ENCODE peak calls at places on chromosomes 2 and 18, in seven cellular contexts. O, E, C, W, Q, F and B are unnamed samples.

GRCh38 chr2:63044360-63045327 is 6.0 kb upstream of the OTX1 start:
- DNase-seq in O (no peak), E (no peak), C (no peak), W (no peak), Q (no peak), F (no peak), B (no peak)

GRCh38 chr2:43106767-43107527 is 119.5 kb downstream of the ZFP36L2 start:
- DNase-seq in O (no peak), E (peak), C (no peak), W (no peak), Q (no peak), F (no peak), B (no peak)

GRCh38 chr18:3186678-3187658 is 32.8 kb downstream of the MYOM1 start:
- DNase-seq in O (no peak), E (no peak), C (no peak), W (no peak), Q (no peak), F (no peak), B (no peak)

GRCh38 chr2:73069041-73069854 is 2.3 kb downstream of the SFXN5 start:
- DNase-seq in O (no peak), E (peak), C (no peak), W (no peak), Q (peak), F (no peak), B (no peak)

GRCh38 chr2:126662623-126663022 is 6.7 kb downstream of the GYPC start:
- DNase-seq in O (no peak), E (no peak), C (no peak), W (no peak), Q (peak), F (no peak), B (no peak)

GRCh38 chr18:24126155-24126947 is 12.5 kb upstream of the CABYR start:
- DNase-seq in O (no peak), E (no peak), C (no peak), W (no peak), Q (no peak), F (no peak), B (no peak)

GRCh38 chr2:120914839-120915521 is 179.3 kb downstream of the GLI2 start:
- DNase-seq in O (no peak), E (no peak), C (no peak), W (peak), Q (peak), F (no peak), B (no peak)

GRCh38 chr2:43196773-43197567 is 29.4 kb downstream of the ZFP36L2 start:
- DNase-seq in O (no peak), E (peak), C (no peak), W (no peak), Q (no peak), F (peak), B (no peak)

GRCh38 chr2:152620218-152620617 is 97.0 kb downstream of the PRPF40A start:
- DNase-seq in O (no peak), E (no peak), C (no peak), W (no peak), Q (no peak), F (no peak), B (no peak)

GRCh38 chr2:195672674-195673073 is 15.6 kb downstream of the SLC39A10 start:
- DNase-seq in O (no peak), E (no peak), C (no peak), W (no peak), Q (no peak), F (no peak), B (no peak)

GRCh38 chr2:152617464-152618187 is 99.6 kb downstream of the PRPF40A start:
- DNase-seq in O (no peak), E (no peak), C (no peak), W (no peak), Q (no peak), F (no peak), B (no peak)

GRCh38 chr2:13003500-13003899 is 286.8 kb downstream of the TRIB2 start:
- DNase-seq in O (no peak), E (no peak), C (no peak), W (peak), Q (peak), F (no peak), B (no peak)

GRCh38 chr2:100422320-100422719 is 4.9 kb upstream of the CHST10 start:
- DNase-seq in O (no peak), E (peak), C (no peak), W (peak), Q (peak), F (no peak), B (no peak)

GRCh38 chr2:189442468-189442867 is 1.2 kb downstream of the WDR75 start:
- DNase-seq in O (no peak), E (no peak), C (no peak), W (no peak), Q (no peak), F (peak), B (no peak)

GRCh38 chr2:147543056-147543455 is 301.8 kb upstream of the ACVR2A start:
- DNase-seq in O (no peak), E (no peak), C (no peak), W (no peak), Q (no peak), F (no peak), B (no peak)

GRCh38 chr18:25830787-25831186 is 259.6 kb downstream of the SS18 start:
- DNase-seq in O (no peak), E (no peak), C (no peak), W (peak), Q (peak), F (no peak), B (no peak)

GRCh38 chr2:144498215-144498614 is 21.7 kb downstream of the ZEB2 start:
- DNase-seq in O (no peak), E (peak), C (no peak), W (no peak), Q (no peak), F (no peak), B (no peak)

GRCh38 chr2:241157841-241158545 is 7.7 kb downstream of the PPP1R7 start:
- DNase-seq in O (no peak), E (no peak), C (no peak), W (peak), Q (peak), F (no peak), B (no peak)

GRCh38 chr2:64524604-64525322 is 635 bp downstream of the AFTPH start:
- DNase-seq in O (peak), E (peak), C (peak), W (no peak), Q (peak), F (peak), B (no peak)

GRCh38 chr18:42048150-42048549 is 93.1 kb downstream of the PIK3C3 start:
- DNase-seq in O (no peak), E (peak), C (no peak), W (peak), Q (peak), F (no peak), B (peak)

GRCh38 chr2:72135921-72136320 is 11.7 kb downstream of the CYP26B1 start:
- DNase-seq in O (no peak), E (no peak), C (no peak), W (no peak), Q (no peak), F (no peak), B (no peak)